ENCODE peak calls at places on chromosome 19, in ten cellular contexts. One of them, this sample, is unnamed.
A peak's percentile ranks its signal among the peaks of the same experiment; 100 is the strongest.

GRCh38 chr19:23305555-23305954 is 55.4 kb upstream of the ZNF724 start:
- DNase-seq in fibroblast of the aortic adventitia: no peak
- DNase-seq in mucosa of descending colon: no peak
- DNase-seq in GM12865: no peak
- DNase-seq in pancreas: no peak
- DNase-seq in CD8-positive, alpha-beta T cell: no peak
- DNase-seq in uterus: no peak
- DNase-seq in heart right ventricle: no peak
- DNase-seq in fibroblast of mammary gland: no peak
- DNase-seq in foreskin fibroblast: no peak
- DNase-seq in this sample: no peak

GRCh38 chr19:29239220-29239776 is 26.3 kb upstream of the UQCRFS1 start:
- DNase-seq in fibroblast of the aortic adventitia: no peak
- DNase-seq in mucosa of descending colon: no peak
- DNase-seq in GM12865: peak; percentile 21
- DNase-seq in pancreas: no peak
- DNase-seq in CD8-positive, alpha-beta T cell: no peak
- DNase-seq in uterus: no peak
- DNase-seq in heart right ventricle: no peak
- DNase-seq in fibroblast of mammary gland: no peak
- DNase-seq in foreskin fibroblast: no peak
- DNase-seq in this sample: no peak

GRCh38 chr19:6423499-6424189 is 967 bp downstream of the KHSRP start:
- DNase-seq in fibroblast of the aortic adventitia: peak; percentile 40
- DNase-seq in mucosa of descending colon: peak; percentile 41
- DNase-seq in GM12865: peak; percentile 56
- DNase-seq in pancreas: no peak
- DNase-seq in CD8-positive, alpha-beta T cell: no peak
- DNase-seq in uterus: peak; percentile 21
- DNase-seq in heart right ventricle: no peak
- DNase-seq in fibroblast of mammary gland: peak; percentile 49
- DNase-seq in foreskin fibroblast: peak; percentile 80
- DNase-seq in this sample: no peak

GRCh38 chr19:19445911-19446361 is 40.5 kb downstream of the GATAD2A start:
- DNase-seq in fibroblast of the aortic adventitia: no peak
- DNase-seq in mucosa of descending colon: no peak
- DNase-seq in GM12865: peak; percentile 66
- DNase-seq in pancreas: no peak
- DNase-seq in CD8-positive, alpha-beta T cell: no peak
- DNase-seq in uterus: no peak
- DNase-seq in heart right ventricle: no peak
- DNase-seq in fibroblast of mammary gland: peak; percentile 49
- DNase-seq in foreskin fibroblast: peak; percentile 58
- DNase-seq in this sample: no peak

GRCh38 chr19:49340069-49340864 is 5.1 kb downstream of the CD37 start:
- DNase-seq in fibroblast of the aortic adventitia: no peak
- DNase-seq in mucosa of descending colon: peak; percentile 76
- DNase-seq in GM12865: peak; percentile 96
- DNase-seq in pancreas: peak; percentile 95
- DNase-seq in CD8-positive, alpha-beta T cell: no peak
- DNase-seq in uterus: peak; percentile 70
- DNase-seq in heart right ventricle: peak; percentile 82
- DNase-seq in fibroblast of mammary gland: no peak
- DNase-seq in foreskin fibroblast: peak; percentile 64
- DNase-seq in this sample: no peak

GRCh38 chr19:34976611-34977010 is 12.6 kb upstream of the ZNF792 start:
- DNase-seq in fibroblast of the aortic adventitia: no peak
- DNase-seq in mucosa of descending colon: no peak
- DNase-seq in GM12865: no peak
- DNase-seq in pancreas: no peak
- DNase-seq in CD8-positive, alpha-beta T cell: no peak
- DNase-seq in uterus: no peak
- DNase-seq in heart right ventricle: no peak
- DNase-seq in fibroblast of mammary gland: no peak
- DNase-seq in foreskin fibroblast: no peak
- DNase-seq in this sample: no peak

GRCh38 chr19:858868-859843 is at the start of gene CFD:
- DNase-seq in fibroblast of the aortic adventitia: peak; percentile 24
- DNase-seq in mucosa of descending colon: peak; percentile 52
- DNase-seq in GM12865: no peak
- DNase-seq in pancreas: no peak
- DNase-seq in CD8-positive, alpha-beta T cell: no peak
- DNase-seq in uterus: no peak
- DNase-seq in heart right ventricle: no peak
- DNase-seq in fibroblast of mammary gland: peak; percentile 47
- DNase-seq in foreskin fibroblast: no peak
- DNase-seq in this sample: no peak

GRCh38 chr19:55241935-55242464 is 13.4 kb upstream of the TMEM86B start:
- DNase-seq in fibroblast of the aortic adventitia: no peak
- DNase-seq in mucosa of descending colon: no peak
- DNase-seq in GM12865: no peak
- DNase-seq in pancreas: no peak
- DNase-seq in CD8-positive, alpha-beta T cell: no peak
- DNase-seq in uterus: no peak
- DNase-seq in heart right ventricle: no peak
- DNase-seq in fibroblast of mammary gland: no peak
- DNase-seq in foreskin fibroblast: no peak
- DNase-seq in this sample: no peak

GRCh38 chr19:29706635-29707034 is 8.4 kb downstream of the C19orf12 start:
- DNase-seq in fibroblast of the aortic adventitia: no peak
- DNase-seq in mucosa of descending colon: no peak
- DNase-seq in GM12865: no peak
- DNase-seq in pancreas: no peak
- DNase-seq in CD8-positive, alpha-beta T cell: no peak
- DNase-seq in uterus: no peak
- DNase-seq in heart right ventricle: no peak
- DNase-seq in fibroblast of mammary gland: no peak
- DNase-seq in foreskin fibroblast: no peak
- DNase-seq in this sample: no peak

GRCh38 chr19:4386038-4386782 is 14.1 kb downstream of the SH3GL1 start:
- DNase-seq in fibroblast of the aortic adventitia: no peak
- DNase-seq in mucosa of descending colon: no peak
- DNase-seq in GM12865: no peak
- DNase-seq in pancreas: no peak
- DNase-seq in CD8-positive, alpha-beta T cell: no peak
- DNase-seq in uterus: no peak
- DNase-seq in heart right ventricle: no peak
- DNase-seq in fibroblast of mammary gland: peak; percentile 52
- DNase-seq in foreskin fibroblast: no peak
- DNase-seq in this sample: no peak
- TF ChIP-seq CTCF in fibroblast of the aortic adventitia: no peak
- TF ChIP-seq CTCF in mucosa of descending colon: no peak
- TF ChIP-seq CTCF in GM12865: no peak
- TF ChIP-seq CTCF in pancreas: no peak
- TF ChIP-seq CTCF in CD8-positive, alpha-beta T cell: no peak
- TF ChIP-seq CTCF in uterus: no peak
- TF ChIP-seq CTCF in heart right ventricle: no peak
- TF ChIP-seq CTCF in fibroblast of mammary gland: peak; percentile 49
- TF ChIP-seq CTCF in foreskin fibroblast: no peak
- TF ChIP-seq CTCF in this sample: peak; percentile 14

DNA sequence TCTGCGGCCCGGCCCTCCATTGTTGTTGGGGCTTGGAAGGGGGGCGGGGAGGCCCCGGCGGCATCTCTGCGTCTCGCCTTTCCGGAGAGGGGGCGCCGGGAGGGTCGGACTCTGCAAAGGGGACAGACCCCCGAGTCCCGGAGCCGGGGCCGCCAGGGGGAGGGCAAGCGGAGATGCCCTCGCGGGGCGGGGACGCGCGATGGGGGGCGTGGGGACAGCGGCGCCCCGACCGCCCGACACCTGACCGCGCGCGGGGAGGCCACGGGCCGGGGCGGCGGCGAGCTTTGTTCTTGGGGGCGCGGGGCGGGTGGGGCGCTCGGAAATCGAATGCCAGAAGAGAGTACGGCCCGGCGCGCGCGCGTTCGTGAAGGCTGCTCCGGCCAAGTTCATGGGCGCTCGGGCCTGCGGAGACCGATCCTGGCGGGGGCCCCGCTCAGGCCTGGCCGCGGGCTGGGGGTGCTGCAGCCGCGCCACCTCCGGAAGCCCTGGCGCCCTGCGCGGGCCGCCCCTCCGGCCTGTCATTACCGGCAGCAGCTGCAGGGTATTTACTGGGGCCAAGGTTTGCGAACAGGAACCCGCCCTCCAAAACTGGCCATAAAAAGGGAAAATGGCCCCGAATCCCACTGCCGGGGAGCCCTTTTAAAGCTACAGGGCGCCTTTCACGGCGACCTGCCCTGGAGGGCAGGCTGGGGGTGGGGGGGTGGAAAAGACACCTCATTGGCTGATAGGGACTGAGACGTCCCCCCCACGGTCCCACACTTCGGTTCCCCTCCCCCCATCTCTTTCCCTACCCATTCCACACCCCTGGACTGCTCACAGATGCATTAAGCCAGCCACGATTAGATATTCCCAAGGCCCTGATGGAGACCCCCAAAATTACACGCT is 11.1 kb upstream of the NANOS3 start:
- DNase-seq in fibroblast of the aortic adventitia: no peak
- DNase-seq in mucosa of descending colon: no peak
- DNase-seq in GM12865: no peak
- DNase-seq in pancreas: no peak
- DNase-seq in CD8-positive, alpha-beta T cell: no peak
- DNase-seq in uterus: no peak
- DNase-seq in heart right ventricle: no peak
- DNase-seq in fibroblast of mammary gland: no peak
- DNase-seq in foreskin fibroblast: no peak
- DNase-seq in this sample: no peak
- H3K4me3 ChIP-seq in fibroblast of the aortic adventitia: peak overlapping the region; percentile 61
- H3K4me3 ChIP-seq in mucosa of descending colon: no peak overlapping the region
- H3K4me3 ChIP-seq in GM12865: peak overlapping the region; percentile 49
- H3K4me3 ChIP-seq in pancreas: peak overlapping the region; percentile 71
- H3K4me3 ChIP-seq in CD8-positive, alpha-beta T cell: peak overlapping the region; percentile 33
- H3K4me3 ChIP-seq in uterus: peak overlapping the region; percentile 37
- H3K4me3 ChIP-seq in heart right ventricle: peak overlapping the region; percentile 77
- H3K4me3 ChIP-seq in fibroblast of mammary gland: peak overlapping the region; percentile 36
- H3K4me3 ChIP-seq in foreskin fibroblast: peak overlapping the region; percentile 58
- H3K4me3 ChIP-seq in this sample: peak overlapping the region; percentile 58

DNA sequence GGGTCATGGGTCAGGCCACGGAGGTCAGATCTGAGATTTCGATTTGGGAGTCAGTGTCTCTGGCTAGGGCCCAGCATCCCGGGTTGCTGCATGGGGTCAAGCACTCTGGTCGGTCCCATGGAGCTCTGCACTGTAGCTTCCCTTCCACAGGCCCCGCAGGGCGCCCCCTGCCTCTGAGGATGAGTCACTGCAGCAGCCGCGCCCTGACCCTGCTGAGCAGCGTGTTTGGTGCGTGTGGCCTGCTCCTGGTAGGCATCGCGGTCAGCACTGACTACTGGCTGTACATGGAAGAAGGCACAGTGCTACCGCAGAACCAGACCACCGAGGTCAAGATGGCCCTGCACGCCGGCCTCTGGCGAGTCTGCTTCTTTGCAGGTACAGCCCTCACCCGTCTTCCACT is 3.6 kb downstream of the CACNG7 start:
- DNase-seq in fibroblast of the aortic adventitia: no peak
- DNase-seq in mucosa of descending colon: no peak
- DNase-seq in GM12865: no peak
- DNase-seq in pancreas: no peak
- DNase-seq in CD8-positive, alpha-beta T cell: no peak
- DNase-seq in uterus: no peak
- DNase-seq in heart right ventricle: no peak
- DNase-seq in fibroblast of mammary gland: no peak
- DNase-seq in foreskin fibroblast: no peak
- DNase-seq in this sample: no peak
- TF ChIP-seq CTCF in fibroblast of the aortic adventitia: peak; percentile 34
- TF ChIP-seq CTCF in mucosa of descending colon: no peak
- TF ChIP-seq CTCF in GM12865: no peak
- TF ChIP-seq CTCF in pancreas: no peak
- TF ChIP-seq CTCF in CD8-positive, alpha-beta T cell: no peak
- TF ChIP-seq CTCF in uterus: no peak
- TF ChIP-seq CTCF in heart right ventricle: peak; percentile 25
- TF ChIP-seq CTCF in fibroblast of mammary gland: peak; percentile 23
- TF ChIP-seq CTCF in foreskin fibroblast: peak; percentile 4
- TF ChIP-seq CTCF in this sample: no peak

DNA sequence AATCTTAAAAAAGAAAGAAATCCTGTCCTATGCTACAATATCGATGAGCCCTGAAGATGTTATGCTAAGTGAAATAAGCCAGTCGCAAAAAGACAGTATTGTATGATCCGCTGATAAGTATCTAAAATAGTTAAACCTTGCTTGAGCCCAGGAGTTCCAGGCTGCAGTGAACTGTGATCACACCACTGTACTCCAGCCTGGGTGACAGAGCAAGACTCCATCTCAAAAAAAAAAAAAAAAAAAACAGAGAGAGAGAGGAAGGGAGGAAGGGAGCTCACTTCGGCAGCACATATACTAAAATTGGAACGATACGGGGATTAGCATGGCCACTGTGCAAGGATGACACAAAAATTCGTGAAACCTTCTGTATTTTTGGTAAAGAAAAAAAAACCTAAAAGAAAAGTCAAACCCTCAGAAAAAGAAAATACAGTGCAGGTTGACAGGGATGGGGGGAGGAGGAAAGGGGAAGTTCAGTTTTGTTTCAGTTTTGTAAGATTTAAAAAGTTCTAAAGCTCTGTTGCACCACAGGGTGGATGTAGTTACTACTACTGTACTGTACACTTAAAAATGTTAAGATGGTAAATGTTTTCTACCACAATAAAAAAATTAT is 8.4 kb downstream of the CLASRP start:
- DNase-seq in fibroblast of the aortic adventitia: no peak
- DNase-seq in mucosa of descending colon: no peak
- DNase-seq in GM12865: peak; percentile 69
- DNase-seq in pancreas: no peak
- DNase-seq in CD8-positive, alpha-beta T cell: no peak
- DNase-seq in uterus: no peak
- DNase-seq in heart right ventricle: no peak
- DNase-seq in fibroblast of mammary gland: no peak
- DNase-seq in foreskin fibroblast: no peak
- DNase-seq in this sample: no peak
- H3K4me3 ChIP-seq in fibroblast of the aortic adventitia: no peak overlapping the region
- H3K4me3 ChIP-seq in mucosa of descending colon: no peak overlapping the region
- H3K4me3 ChIP-seq in GM12865: peak overlapping the region; percentile 8
- H3K4me3 ChIP-seq in pancreas: no peak overlapping the region
- H3K4me3 ChIP-seq in CD8-positive, alpha-beta T cell: no peak overlapping the region
- H3K4me3 ChIP-seq in uterus: no peak overlapping the region
- H3K4me3 ChIP-seq in heart right ventricle: no peak overlapping the region
- H3K4me3 ChIP-seq in fibroblast of mammary gland: no peak overlapping the region
- H3K4me3 ChIP-seq in foreskin fibroblast: no peak overlapping the region
- H3K4me3 ChIP-seq in this sample: no peak overlapping the region

DNA sequence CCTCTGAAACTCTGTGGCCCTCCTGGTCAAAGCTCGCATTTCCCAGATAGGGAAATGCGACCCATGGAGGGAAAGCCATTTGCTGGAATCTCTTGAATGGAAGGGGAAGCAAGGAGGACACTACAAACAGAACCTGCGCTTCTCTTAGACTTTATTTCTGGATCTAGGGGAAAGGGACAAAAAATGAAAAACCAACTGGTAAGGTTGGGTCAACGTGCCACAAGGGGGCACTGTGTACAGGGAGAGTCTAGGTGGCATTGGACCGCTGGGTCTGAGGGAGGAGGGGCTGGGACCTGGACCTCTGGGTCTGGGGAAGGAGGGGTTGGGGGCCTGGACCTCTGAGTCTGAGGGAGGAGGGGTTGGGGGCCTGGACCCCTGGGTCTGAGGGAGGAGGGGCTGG is 5.0 kb downstream of the KLK4 start:
- DNase-seq in fibroblast of the aortic adventitia: peak; percentile 12
- DNase-seq in mucosa of descending colon: peak; percentile 38
- DNase-seq in GM12865: peak; percentile 59
- DNase-seq in pancreas: peak; percentile 13
- DNase-seq in CD8-positive, alpha-beta T cell: no peak
- DNase-seq in uterus: no peak
- DNase-seq in heart right ventricle: no peak
- DNase-seq in fibroblast of mammary gland: peak; percentile 23
- DNase-seq in foreskin fibroblast: no peak
- DNase-seq in this sample: no peak
- TF ChIP-seq CTCF in fibroblast of the aortic adventitia: peak; percentile 58
- TF ChIP-seq CTCF in mucosa of descending colon: no peak
- TF ChIP-seq CTCF in GM12865: peak; percentile 70
- TF ChIP-seq CTCF in pancreas: no peak
- TF ChIP-seq CTCF in CD8-positive, alpha-beta T cell: no peak
- TF ChIP-seq CTCF in uterus: no peak
- TF ChIP-seq CTCF in heart right ventricle: peak; percentile 43
- TF ChIP-seq CTCF in fibroblast of mammary gland: peak; percentile 58
- TF ChIP-seq CTCF in foreskin fibroblast: peak; percentile 31
- TF ChIP-seq CTCF in this sample: peak; percentile 48

GRCh38 chr19:38441660-38442348 is 8.3 kb downstream of the RYR1 start:
- DNase-seq in fibroblast of the aortic adventitia: peak; percentile 6
- DNase-seq in mucosa of descending colon: no peak
- DNase-seq in GM12865: peak; percentile 24
- DNase-seq in pancreas: no peak
- DNase-seq in CD8-positive, alpha-beta T cell: no peak
- DNase-seq in uterus: no peak
- DNase-seq in heart right ventricle: no peak
- DNase-seq in fibroblast of mammary gland: no peak
- DNase-seq in foreskin fibroblast: no peak
- DNase-seq in this sample: no peak
- H3K4me3 ChIP-seq in fibroblast of the aortic adventitia: no peak overlapping the region
- H3K4me3 ChIP-seq in mucosa of descending colon: no peak overlapping the region
- H3K4me3 ChIP-seq in GM12865: no peak overlapping the region
- H3K4me3 ChIP-seq in pancreas: no peak overlapping the region
- H3K4me3 ChIP-seq in CD8-positive, alpha-beta T cell: no peak overlapping the region
- H3K4me3 ChIP-seq in uterus: no peak overlapping the region
- H3K4me3 ChIP-seq in heart right ventricle: no peak overlapping the region
- H3K4me3 ChIP-seq in fibroblast of mammary gland: no peak overlapping the region
- H3K4me3 ChIP-seq in foreskin fibroblast: no peak overlapping the region
- H3K4me3 ChIP-seq in this sample: no peak overlapping the region